ENCODE peak calls at places on chromosomes 13 and 19, in eight cellular contexts. One of them, this sample, is unnamed.

GRCh38 chr19:21092107-21092506 is 10.1 kb downstream of the ZNF714 start:
- DNase-seq in SK-N-SH: no peak
- DNase-seq in GM12878: no peak
- DNase-seq in endothelial cell of umbilical vein: no peak
- DNase-seq in K562: no peak
- DNase-seq in HCT116: no peak
- DNase-seq in H1: no peak
- DNase-seq in HepG2: peak; percentile 33
- DNase-seq in this sample: no peak

GRCh38 chr13:27791901-27792392 is 336 bp upstream of the GSX1 start:
- DNase-seq in SK-N-SH: no peak
- DNase-seq in GM12878: no peak
- DNase-seq in endothelial cell of umbilical vein: no peak
- DNase-seq in K562: no peak
- DNase-seq in HCT116: no peak
- DNase-seq in H1: no peak
- DNase-seq in HepG2: no peak
- DNase-seq in this sample: no peak

GRCh38 chr13:27792393-27793218 is at the start of gene GSX1:
- DNase-seq in SK-N-SH: no peak
- DNase-seq in GM12878: no peak
- DNase-seq in endothelial cell of umbilical vein: peak; percentile 67
- DNase-seq in K562: peak; percentile 17
- DNase-seq in HCT116: no peak
- DNase-seq in H1: peak; percentile 63
- DNase-seq in HepG2: peak; percentile 18
- DNase-seq in this sample: no peak

GRCh38 chr13:112575680-112576079 is 12.3 kb downstream of the TUBGCP3 start:
- DNase-seq in SK-N-SH: peak; percentile 35
- DNase-seq in GM12878: no peak
- DNase-seq in endothelial cell of umbilical vein: peak; percentile 31
- DNase-seq in K562: peak; percentile 27
- DNase-seq in HCT116: no peak
- DNase-seq in H1: no peak
- DNase-seq in HepG2: no peak
- DNase-seq in this sample: no peak

GRCh38 chr19:1883784-1884183 is 1.5 kb downstream of the ABHD17A start:
- DNase-seq in SK-N-SH: no peak
- DNase-seq in GM12878: no peak
- DNase-seq in endothelial cell of umbilical vein: no peak
- DNase-seq in K562: no peak
- DNase-seq in HCT116: no peak
- DNase-seq in H1: no peak
- DNase-seq in HepG2: no peak
- DNase-seq in this sample: no peak

GRCh38 chr13:47904239-47904638 is 96.8 kb downstream of the SUCLA2 start:
- DNase-seq in SK-N-SH: no peak
- DNase-seq in GM12878: no peak
- DNase-seq in endothelial cell of umbilical vein: no peak
- DNase-seq in K562: peak; percentile 29
- DNase-seq in HCT116: no peak
- DNase-seq in H1: no peak
- DNase-seq in HepG2: no peak
- DNase-seq in this sample: no peak

GRCh38 chr13:59176775-59177174 is 987.0 kb downstream of the DIAPH3 start:
- DNase-seq in SK-N-SH: no peak
- DNase-seq in GM12878: no peak
- DNase-seq in endothelial cell of umbilical vein: no peak
- DNase-seq in K562: peak; percentile 8
- DNase-seq in HCT116: no peak
- DNase-seq in H1: no peak
- DNase-seq in HepG2: peak; percentile 9
- DNase-seq in this sample: no peak

GRCh38 chr19:48480476-48481190 is 11.5 kb downstream of the CYTH2 start:
- DNase-seq in SK-N-SH: no peak
- DNase-seq in GM12878: no peak
- DNase-seq in endothelial cell of umbilical vein: peak; percentile 52
- DNase-seq in K562: no peak
- DNase-seq in HCT116: no peak
- DNase-seq in H1: no peak
- DNase-seq in HepG2: no peak
- DNase-seq in this sample: no peak

GRCh38 chr13:42041017-42041683 is 7.3 kb upstream of the DGKH start:
- DNase-seq in SK-N-SH: peak; percentile 76
- DNase-seq in GM12878: peak; percentile 11
- DNase-seq in endothelial cell of umbilical vein: peak; percentile 56
- DNase-seq in K562: peak; percentile 22
- DNase-seq in HCT116: peak; percentile 38
- DNase-seq in H1: no peak
- DNase-seq in HepG2: no peak
- DNase-seq in this sample: no peak

GRCh38 chr19:47353307-47353712 is 4.2 kb downstream of the DHX34 start:
- DNase-seq in SK-N-SH: peak; percentile 16
- DNase-seq in GM12878: no peak
- DNase-seq in endothelial cell of umbilical vein: no peak
- DNase-seq in K562: no peak
- DNase-seq in HCT116: no peak
- DNase-seq in H1: no peak
- DNase-seq in HepG2: peak; percentile 76
- DNase-seq in this sample: no peak

GRCh38 chr13:27406178-27406939 is 18.1 kb upstream of the GTF3A start:
- DNase-seq in SK-N-SH: peak; percentile 53
- DNase-seq in GM12878: no peak
- DNase-seq in endothelial cell of umbilical vein: peak; percentile 47
- DNase-seq in K562: peak; percentile 17
- DNase-seq in HCT116: no peak
- DNase-seq in H1: no peak
- DNase-seq in HepG2: peak; percentile 43
- DNase-seq in this sample: no peak

DNA sequence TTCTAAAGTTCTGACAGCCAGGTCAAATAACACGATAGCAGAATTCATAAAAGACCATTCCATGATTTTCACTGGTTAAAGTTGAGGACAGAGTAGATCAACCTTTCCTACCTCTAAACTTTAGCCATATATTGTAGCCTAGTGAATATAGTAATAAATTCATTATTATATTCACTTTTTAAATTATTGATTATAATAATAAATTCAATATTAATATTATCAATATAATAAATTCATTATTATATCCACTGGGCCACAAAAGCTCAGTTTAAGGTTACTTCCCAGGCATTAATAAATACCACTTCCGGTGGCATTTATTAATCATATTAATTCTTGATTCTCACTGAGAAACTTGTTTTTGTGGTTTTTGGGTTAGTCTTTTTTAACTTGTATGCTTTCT is 85.7 kb upstream of the GPC6 start:
- DNase-seq in SK-N-SH: no peak
- DNase-seq in GM12878: no peak
- DNase-seq in endothelial cell of umbilical vein: no peak
- DNase-seq in K562: no peak
- DNase-seq in HCT116: no peak
- DNase-seq in H1: no peak
- DNase-seq in HepG2: no peak
- DNase-seq in this sample: no peak
- H3K9ac ChIP-seq in SK-N-SH: no peak overlapping the region
- H3K9ac ChIP-seq in GM12878: no peak overlapping the region
- H3K9ac ChIP-seq in endothelial cell of umbilical vein: no peak overlapping the region
- H3K9ac ChIP-seq in K562: no peak overlapping the region
- H3K9ac ChIP-seq in HCT116: no peak overlapping the region
- H3K9ac ChIP-seq in H1: no peak overlapping the region
- H3K9ac ChIP-seq in HepG2: no peak overlapping the region
- H3K9ac ChIP-seq in this sample: no peak overlapping the region

DNA sequence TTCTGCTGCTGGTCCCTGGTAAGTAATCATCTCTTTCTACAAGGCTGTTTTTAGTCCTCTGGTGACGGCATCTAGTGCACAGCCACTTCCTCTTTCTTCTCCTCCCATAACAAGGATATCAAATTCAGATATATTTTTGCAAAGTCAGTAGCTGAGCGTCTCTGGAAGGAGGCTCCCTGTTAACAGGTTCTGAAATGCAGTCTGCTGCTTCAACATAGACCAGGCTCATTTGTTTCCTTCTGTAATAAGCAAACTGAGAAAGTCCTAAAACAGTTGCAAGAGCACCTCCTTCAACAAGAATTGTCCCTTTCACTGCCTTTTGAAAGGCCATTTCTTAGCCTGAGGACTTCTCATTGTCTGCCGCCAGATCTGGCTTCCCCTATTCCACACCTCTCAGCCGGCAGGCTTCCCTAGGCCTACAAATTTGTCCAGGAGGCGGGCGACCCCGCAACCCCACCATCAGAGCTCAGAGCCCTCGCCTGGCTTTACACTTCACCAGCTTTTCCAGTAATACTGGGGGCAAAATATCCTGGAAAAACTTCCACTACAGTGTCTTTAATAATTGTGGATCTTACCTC is 7.4 kb upstream of the ZSCAN5A start:
- DNase-seq in SK-N-SH: no peak
- DNase-seq in GM12878: no peak
- DNase-seq in endothelial cell of umbilical vein: no peak
- DNase-seq in K562: no peak
- DNase-seq in HCT116: no peak
- DNase-seq in H1: no peak
- DNase-seq in HepG2: no peak
- DNase-seq in this sample: no peak
- TF ChIP-seq POLR2AphosphoS5 in SK-N-SH: no peak
- TF ChIP-seq POLR2AphosphoS5 in GM12878: no peak
- TF ChIP-seq POLR2AphosphoS5 in endothelial cell of umbilical vein: no peak
- TF ChIP-seq POLR2AphosphoS5 in K562: peak; percentile 46
- TF ChIP-seq POLR2AphosphoS5 in HCT116: no peak
- TF ChIP-seq POLR2AphosphoS5 in H1: no peak
- TF ChIP-seq POLR2AphosphoS5 in HepG2: no peak
- TF ChIP-seq POLR2AphosphoS5 in this sample: no peak

GRCh38 chr19:45076029-45076850 is at the start of gene ZNF296:
- DNase-seq in SK-N-SH: no peak
- DNase-seq in GM12878: no peak
- DNase-seq in endothelial cell of umbilical vein: peak; percentile 44
- DNase-seq in K562: peak; percentile 89
- DNase-seq in HCT116: peak; percentile 75
- DNase-seq in H1: no peak
- DNase-seq in HepG2: peak; percentile 75
- DNase-seq in this sample: no peak
- H3K9ac ChIP-seq in SK-N-SH: no peak within 1 kb of the TSS
- H3K9ac ChIP-seq in GM12878: peak within 1 kb of the TSS; percentile 88
- H3K9ac ChIP-seq in endothelial cell of umbilical vein: peak within 1 kb of the TSS; percentile 58
- H3K9ac ChIP-seq in K562: peak within 1 kb of the TSS; percentile 43
- H3K9ac ChIP-seq in HCT116: peak within 1 kb of the TSS; percentile 95
- H3K9ac ChIP-seq in H1: peak within 1 kb of the TSS; percentile 77
- H3K9ac ChIP-seq in HepG2: peak within 1 kb of the TSS; percentile 67
- H3K9ac ChIP-seq in this sample: peak within 1 kb of the TSS; percentile 17

DNA sequence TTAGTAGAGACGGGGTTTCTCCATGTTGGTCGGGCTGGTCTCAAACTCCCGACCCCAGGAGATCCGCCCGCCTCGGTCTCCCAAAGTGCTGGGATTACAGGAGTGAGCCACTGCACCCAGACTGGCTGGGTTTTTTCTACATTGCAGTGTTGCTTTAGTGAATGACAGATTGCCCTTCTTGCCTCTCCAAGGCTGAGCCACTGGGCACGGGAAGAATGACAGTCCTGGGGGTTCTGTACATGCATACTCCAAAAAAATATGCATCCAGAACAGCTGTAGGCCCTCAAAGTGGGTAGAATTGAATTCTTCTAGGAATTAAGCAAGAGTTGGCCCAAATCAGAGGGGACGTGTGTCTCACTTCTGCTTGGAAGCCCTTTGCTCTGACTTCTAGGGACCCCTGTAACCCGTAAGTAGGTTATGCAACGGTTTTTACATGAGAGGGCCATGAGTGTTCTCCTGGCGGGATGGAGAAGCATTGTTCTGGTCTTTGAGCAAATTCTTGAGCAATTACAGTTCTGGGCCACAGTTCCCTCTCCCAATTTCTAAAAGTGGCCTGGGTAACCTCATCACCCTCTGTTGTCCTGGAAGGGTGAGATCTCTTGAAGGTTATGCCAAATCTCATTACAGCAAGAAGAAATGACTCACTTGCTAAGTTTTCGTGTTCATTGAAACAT is 3.6 kb downstream of the ACTN4 start:
- DNase-seq in SK-N-SH: no peak
- DNase-seq in GM12878: no peak
- DNase-seq in endothelial cell of umbilical vein: peak; percentile 60
- DNase-seq in K562: no peak
- DNase-seq in HCT116: no peak
- DNase-seq in H1: no peak
- DNase-seq in HepG2: no peak
- DNase-seq in this sample: no peak
- TF ChIP-seq POLR2AphosphoS5 in SK-N-SH: no peak
- TF ChIP-seq POLR2AphosphoS5 in GM12878: no peak
- TF ChIP-seq POLR2AphosphoS5 in endothelial cell of umbilical vein: no peak
- TF ChIP-seq POLR2AphosphoS5 in K562: no peak
- TF ChIP-seq POLR2AphosphoS5 in HCT116: no peak
- TF ChIP-seq POLR2AphosphoS5 in H1: no peak
- TF ChIP-seq POLR2AphosphoS5 in HepG2: no peak
- TF ChIP-seq POLR2AphosphoS5 in this sample: no peak

GRCh38 chr13:109652536-109652935 is 133.8 kb downstream of the IRS2 start:
- DNase-seq in SK-N-SH: no peak
- DNase-seq in GM12878: no peak
- DNase-seq in endothelial cell of umbilical vein: peak; percentile 12
- DNase-seq in K562: no peak
- DNase-seq in HCT116: no peak
- DNase-seq in H1: no peak
- DNase-seq in HepG2: no peak
- DNase-seq in this sample: peak; percentile 88

GRCh38 chr13:109654341-109655205 is 131.8 kb downstream of the IRS2 start:
- DNase-seq in SK-N-SH: no peak
- DNase-seq in GM12878: no peak
- DNase-seq in endothelial cell of umbilical vein: no peak
- DNase-seq in K562: no peak
- DNase-seq in HCT116: no peak
- DNase-seq in H1: no peak
- DNase-seq in HepG2: no peak
- DNase-seq in this sample: no peak

GRCh38 chr13:109655206-109655600 is 131.2 kb downstream of the IRS2 start:
- DNase-seq in SK-N-SH: peak; percentile 61
- DNase-seq in GM12878: no peak
- DNase-seq in endothelial cell of umbilical vein: no peak
- DNase-seq in K562: no peak
- DNase-seq in HCT116: no peak
- DNase-seq in H1: no peak
- DNase-seq in HepG2: no peak
- DNase-seq in this sample: peak; percentile 69

GRCh38 chr13:109655611-109656010 is 130.8 kb downstream of the IRS2 start:
- DNase-seq in SK-N-SH: peak; percentile 56
- DNase-seq in GM12878: no peak
- DNase-seq in endothelial cell of umbilical vein: no peak
- DNase-seq in K562: no peak
- DNase-seq in HCT116: no peak
- DNase-seq in H1: no peak
- DNase-seq in HepG2: no peak
- DNase-seq in this sample: no peak

GRCh38 chr13:109657395-109657794 is 129.0 kb downstream of the IRS2 start:
- DNase-seq in SK-N-SH: peak; percentile 64
- DNase-seq in GM12878: no peak
- DNase-seq in endothelial cell of umbilical vein: no peak
- DNase-seq in K562: no peak
- DNase-seq in HCT116: no peak
- DNase-seq in H1: no peak
- DNase-seq in HepG2: no peak
- DNase-seq in this sample: no peak
- H3K9ac ChIP-seq in SK-N-SH: no peak overlapping the region
- H3K9ac ChIP-seq in GM12878: no peak overlapping the region
- H3K9ac ChIP-seq in endothelial cell of umbilical vein: no peak overlapping the region
- H3K9ac ChIP-seq in K562: no peak overlapping the region
- H3K9ac ChIP-seq in HCT116: no peak overlapping the region
- H3K9ac ChIP-seq in H1: no peak overlapping the region
- H3K9ac ChIP-seq in HepG2: no peak overlapping the region
- H3K9ac ChIP-seq in this sample: no peak overlapping the region